ENCODE peak calls at places on chromosome 5, in four cellular contexts. A is dorsolateral prefrontal cortex, X is mucosa of descending colon, D is epithelial cell of esophagus. Y is an unnamed sample.

GRCh38 chr5:40386293-40386692 is 293.4 kb upstream of the PTGER4 start:
- DNase-seq in A (no peak), X (no peak), D (no peak), Y (peak)

GRCh38 chr5:87231037-87231808 is 36.5 kb upstream of the RASA1 start:
- DNase-seq in A (no peak), X (no peak), D (no peak), Y (peak)

GRCh38 chr5:37889612-37890317 is 49.9 kb upstream of the GDNF start:
- DNase-seq in A (no peak), X (no peak), D (peak), Y (peak)

GRCh38 chr5:157718529-157718928 is 12.7 kb upstream of the THG1L start:
- DNase-seq in A (peak), X (peak), D (peak), Y (peak)

GRCh38 chr5:173890195-173890951 is 2.2 kb downstream of the CPEB4 start:
- DNase-seq in A (peak), X (peak), D (peak), Y (peak)

GRCh38 chr5:105638437-105638836 is 2032.3 kb downstream of the EFNA5 start:
- DNase-seq in A (no peak), X (no peak), D (no peak), Y (no peak)

GRCh38 chr5:74839228-74839627 is 27.0 kb downstream of the FAM169A start:
- DNase-seq in A (no peak), X (no peak), D (no peak), Y (no peak)

GRCh38 chr5:8756498-8757084 is 789.3 kb downstream of the SEMA5A start:
- DNase-seq in A (no peak), X (no peak), D (peak), Y (peak)

GRCh38 chr5:7426284-7426683 is 30.3 kb downstream of the ADCY2 start:
- DNase-seq in A (no peak), X (no peak), D (no peak), Y (no peak)

GRCh38 chr5:146667633-146668032 is 151.6 kb upstream of the GPR151 start:
- DNase-seq in A (peak), X (no peak), D (peak), Y (peak)

GRCh38 chr5:149414405-149415244 is 35.5 kb upstream of the IL17B start:
- DNase-seq in A (no peak), X (no peak), D (no peak), Y (peak)

GRCh38 chr5:132808448-132808847 is 4.7 kb upstream of the SOWAHA start:
- DNase-seq in A (no peak), X (no peak), D (peak), Y (no peak)

GRCh38 chr5:55445817-55446216 is 88.9 kb downstream of the PLPP1 start:
- DNase-seq in A (no peak), X (no peak), D (no peak), Y (no peak)

GRCh38 chr5:150498971-150499370 is 9.0 kb upstream of the NDST1 start:
- DNase-seq in A (no peak), X (no peak), D (no peak), Y (no peak)

GRCh38 chr5:574906-575305 is 37.2 kb upstream of the CEP72 start:
- DNase-seq in A (no peak), X (no peak), D (no peak), Y (no peak)

GRCh38 chr5:159851053-159851452 is 65.2 kb upstream of the ADRA1B start:
- DNase-seq in A (no peak), X (no peak), D (peak), Y (no peak)

GRCh38 chr5:79536193-79536906 is 22.4 kb upstream of the HOMER1 start:
- DNase-seq in A (no peak), X (no peak), D (no peak), Y (no peak)

GRCh38 chr5:61290815-61291214 is 41.2 kb upstream of the ZSWIM6 start:
- DNase-seq in A (no peak), X (peak), D (peak), Y (no peak)

GRCh38 chr5:61292130-61292672 is 39.9 kb upstream of the ZSWIM6 start:
- DNase-seq in A (no peak), X (no peak), D (no peak), Y (no peak)

GRCh38 chr5:61286446-61287132 is 45.5 kb upstream of the ZSWIM6 start:
- DNase-seq in A (no peak), X (no peak), D (peak), Y (no peak)

GRCh38 chr5:61289669-61290363 is 42.2 kb upstream of the ZSWIM6 start:
- DNase-seq in A (no peak), X (no peak), D (no peak), Y (no peak)

DNA sequence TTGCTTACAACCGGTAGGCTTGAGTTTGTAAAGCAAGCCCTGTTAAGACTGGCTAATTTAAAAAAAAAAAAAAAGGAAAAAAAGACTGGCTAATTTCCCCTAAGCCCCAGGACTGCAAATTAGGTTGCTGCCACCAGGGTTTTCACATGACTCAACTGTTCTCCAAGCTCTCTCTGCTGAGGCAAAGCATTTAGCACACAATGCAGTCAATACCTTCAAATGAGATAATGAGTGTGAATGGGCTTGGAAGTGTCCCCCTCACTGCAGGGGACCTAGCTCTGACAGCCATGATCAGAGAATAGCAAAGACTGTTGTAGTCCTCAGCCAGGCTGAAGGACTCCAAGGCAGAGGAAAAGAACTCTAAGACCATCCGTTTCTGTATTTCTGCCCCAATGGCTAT is 42.8 kb upstream of the ZSWIM6 start:
- DNase-seq in A (no peak), X (no peak), D (no peak), Y (no peak)
- TF ChIP-seq CTCF in A (no peak), X (no peak), D (peak), Y (peak)

GRCh38 chr5:142426676-142427364 is 102.0 kb upstream of the SPRY4 start:
- DNase-seq in A (no peak), X (no peak), D (no peak), Y (peak)

GRCh38 chr5:142428773-142429473 is 104.1 kb upstream of the SPRY4 start:
- DNase-seq in A (no peak), X (no peak), D (no peak), Y (no peak)

GRCh38 chr5:142426129-142426641 is 101.4 kb upstream of the SPRY4 start:
- DNase-seq in A (peak), X (no peak), D (no peak), Y (peak)

GRCh38 chr5:142428036-142428772 is 103.4 kb upstream of the SPRY4 start:
- DNase-seq in A (no peak), X (no peak), D (no peak), Y (no peak)

DNA sequence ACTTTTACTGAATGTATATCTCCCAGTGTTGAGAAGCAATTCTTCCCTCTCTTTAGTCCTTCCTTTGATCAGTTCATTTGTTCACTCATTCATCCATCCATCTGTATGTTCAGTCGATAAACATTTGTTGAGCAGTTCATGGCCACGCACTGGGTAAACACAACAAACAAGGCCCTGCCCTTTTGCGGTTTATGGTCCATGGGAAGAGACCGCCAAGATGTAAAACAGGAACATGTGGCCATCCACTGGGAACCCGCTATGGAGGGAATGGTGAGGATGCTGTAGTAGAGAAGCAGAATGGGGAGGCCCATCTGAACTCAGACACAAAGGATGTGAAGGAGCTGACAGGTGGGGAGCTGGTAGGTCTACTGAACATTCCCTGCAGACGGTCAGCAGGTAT is 102.7 kb upstream of the SPRY4 start:
- DNase-seq in A (no peak), X (no peak), D (no peak), Y (no peak)
- H3K4me3 ChIP-seq in A (no peak), X (no peak), D (no peak), Y (no peak)

GRCh38 chr5:140044041-140044440 is 942 bp upstream of the NRG2 start:
- DNase-seq in A (no peak), X (no peak), D (no peak), Y (no peak)

GRCh38 chr5:140043508-140043872 is 391 bp upstream of the NRG2 start:
- DNase-seq in A (peak), X (no peak), D (no peak), Y (no peak)

GRCh38 chr5:140041099-140041491 is 2.0 kb downstream of the NRG2 start:
- DNase-seq in A (no peak), X (no peak), D (no peak), Y (no peak)

GRCh38 chr5:140041492-140042421 is 1.3 kb downstream of the NRG2 start:
- DNase-seq in A (peak), X (peak), D (peak), Y (peak)

GRCh38 chr5:140042551-140043507 is at the start of gene NRG2:
- DNase-seq in A (peak), X (peak), D (peak), Y (peak)
- TF ChIP-seq CTCF in A (peak), X (no peak), D (no peak), Y (peak)

GRCh38 chr5:116814656-116815055 is 240.0 kb upstream of the SEMA6A start:
- DNase-seq in A (peak), X (no peak), D (no peak), Y (no peak)

GRCh38 chr5:116810937-116811336 is 236.3 kb upstream of the SEMA6A start:
- DNase-seq in A (no peak), X (no peak), D (no peak), Y (no peak)

GRCh38 chr5:116813906-116814305 is 239.3 kb upstream of the SEMA6A start:
- DNase-seq in A (no peak), X (no peak), D (no peak), Y (no peak)

DNA sequence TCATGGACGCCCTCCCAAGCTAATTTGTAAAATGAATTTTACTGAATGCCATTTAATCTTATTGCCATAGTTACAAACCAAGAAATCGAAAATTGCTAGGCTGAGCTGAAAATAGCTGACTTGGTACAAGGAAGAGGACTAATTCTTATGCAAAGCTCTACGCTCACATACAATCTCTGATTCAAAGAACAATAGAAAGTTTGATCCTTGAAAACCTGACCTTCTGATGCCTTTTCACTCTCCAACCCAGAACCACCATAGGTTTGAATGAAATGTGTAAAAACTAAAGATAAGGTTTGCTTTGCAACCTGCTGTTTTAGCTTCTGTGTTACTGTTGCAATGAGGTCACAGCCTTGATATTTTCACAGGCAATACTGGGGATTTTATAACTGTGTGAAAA is 240.5 kb upstream of the SEMA6A start:
- DNase-seq in A (no peak), X (no peak), D (no peak), Y (no peak)
- H3K4me3 ChIP-seq in A (no peak), X (no peak), D (no peak), Y (no peak)

DNA sequence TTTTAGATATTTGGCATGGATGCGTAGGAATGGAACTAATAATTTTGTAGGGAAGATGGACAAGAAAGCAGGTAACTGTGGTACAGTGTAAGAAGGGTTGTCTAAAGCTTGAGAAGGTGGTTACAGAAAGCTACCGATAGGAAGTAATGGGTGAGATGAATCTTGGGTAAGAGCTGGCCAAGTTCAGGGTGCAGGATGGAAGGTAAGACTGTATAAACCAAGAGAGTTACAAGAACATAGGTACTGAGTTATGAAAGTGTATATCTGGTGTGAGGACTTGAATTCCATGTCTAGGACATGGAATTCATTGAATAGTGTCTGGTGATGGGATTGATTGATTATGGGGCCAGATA is 1.4 kb downstream of the MCCC2 start:
- DNase-seq in A (no peak), X (no peak), D (no peak), Y (no peak)
- TF ChIP-seq CTCF in A (no peak), X (no peak), D (no peak), Y (no peak)

DNA sequence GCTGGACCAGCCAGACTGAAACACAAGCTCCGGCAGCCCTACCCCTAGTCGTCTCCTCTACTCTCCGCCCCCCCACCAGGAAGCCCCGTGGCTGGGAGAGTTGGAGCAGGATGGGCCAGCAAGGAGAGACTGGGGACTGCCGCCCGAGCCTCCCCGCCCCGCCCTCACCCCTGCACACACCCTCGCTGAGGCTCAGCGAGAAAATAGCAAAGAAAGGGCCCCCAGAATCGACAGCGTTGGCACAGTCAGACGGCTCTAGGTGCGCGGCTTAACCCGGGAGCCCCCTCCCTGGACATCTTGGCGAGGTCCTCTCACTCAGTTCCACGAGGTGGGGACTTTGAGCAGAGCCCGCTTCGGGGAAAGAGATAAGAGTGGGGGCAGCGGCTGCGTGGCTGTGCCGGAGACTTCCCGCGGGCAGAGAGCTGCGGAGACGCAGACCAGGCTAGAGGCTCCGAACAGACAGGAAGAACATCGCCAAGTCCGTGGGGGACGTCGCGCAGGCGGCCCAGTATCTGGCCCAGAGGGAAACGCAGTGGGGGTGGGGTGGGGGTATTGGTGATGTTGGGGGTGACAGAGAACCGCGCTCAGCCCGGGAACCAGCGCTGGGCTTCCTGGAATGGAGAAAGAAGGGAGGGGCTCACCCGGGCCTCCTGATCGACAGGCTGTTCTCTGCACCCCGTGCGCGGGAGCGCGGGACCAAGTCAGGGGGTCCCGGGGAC is 995 bp downstream of the TRIM7 start:
- DNase-seq in A (no peak), X (peak), D (peak), Y (no peak)
- H3K4me3 ChIP-seq in A (peak), X (peak), D (peak), Y (peak)

GRCh38 chr5:91645347-91645746 is 262.2 kb upstream of the ARRDC3 start:
- DNase-seq in A (no peak), X (no peak), D (no peak), Y (no peak)

GRCh38 chr5:91642592-91642991 is 259.5 kb upstream of the ARRDC3 start:
- DNase-seq in A (no peak), X (no peak), D (no peak), Y (no peak)

GRCh38 chr5:91639744-91640143 is 256.6 kb upstream of the ARRDC3 start:
- DNase-seq in A (no peak), X (no peak), D (no peak), Y (no peak)

GRCh38 chr5:91643796-91644195 is 260.7 kb upstream of the ARRDC3 start:
- DNase-seq in A (no peak), X (no peak), D (no peak), Y (peak)

GRCh38 chr5:91641730-91642350 is 258.7 kb upstream of the ARRDC3 start:
- DNase-seq in A (no peak), X (no peak), D (peak), Y (peak)
- TF ChIP-seq CTCF in A (peak), X (no peak), D (peak), Y (peak)

GRCh38 chr5:180133971-180134508 is 62.5 kb upstream of the RNF130 start:
- DNase-seq in A (no peak), X (no peak), D (no peak), Y (no peak)
- H3K4me3 ChIP-seq in A (no peak), X (no peak), D (no peak), Y (no peak)

GRCh38 chr5:111945535-111945934 is 188.5 kb upstream of the NREP start:
- DNase-seq in A (no peak), X (no peak), D (no peak), Y (peak)

GRCh38 chr5:111948078-111948477 is 191.1 kb upstream of the NREP start:
- DNase-seq in A (no peak), X (no peak), D (no peak), Y (no peak)

GRCh38 chr5:111942214-111942613 is 185.2 kb upstream of the NREP start:
- DNase-seq in A (no peak), X (no peak), D (no peak), Y (no peak)

GRCh38 chr5:111946556-111946955 is 189.6 kb upstream of the NREP start:
- DNase-seq in A (no peak), X (no peak), D (no peak), Y (no peak)

DNA sequence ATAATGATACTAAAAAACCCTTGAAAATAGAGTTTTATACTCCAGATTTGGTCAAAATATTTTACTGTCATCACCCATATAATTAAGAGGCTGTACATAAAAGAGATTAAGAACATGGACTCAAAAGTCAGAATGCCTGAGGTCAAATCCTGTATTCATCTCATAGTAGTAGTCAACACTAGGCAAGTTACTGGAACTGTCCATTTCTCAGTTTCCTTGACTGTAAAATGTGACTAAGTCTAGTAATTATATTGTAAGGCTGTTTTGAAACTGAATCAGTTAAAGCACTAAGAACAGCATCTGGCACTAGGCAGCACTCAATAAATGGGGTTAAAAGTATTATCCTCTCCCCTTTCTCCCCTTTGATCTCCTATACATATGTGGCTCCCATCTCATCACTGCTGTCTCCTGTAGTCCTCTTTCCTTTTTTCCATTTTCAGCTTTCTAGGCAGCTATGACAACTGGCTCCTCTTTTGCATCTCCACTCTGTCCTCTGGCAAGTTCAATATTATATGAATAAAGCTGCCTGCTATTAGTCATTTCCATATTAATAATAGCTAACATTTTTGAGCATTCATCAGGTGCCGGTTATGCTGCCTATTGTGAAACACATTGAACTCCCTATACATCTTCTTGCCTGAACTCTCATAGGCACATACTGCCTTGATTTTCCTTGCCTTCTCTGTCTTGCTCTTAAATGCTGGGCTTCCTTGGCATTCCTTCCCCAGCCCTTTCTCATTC is 185.8 kb upstream of the NREP start:
- DNase-seq in A (no peak), X (no peak), D (peak), Y (peak)
- TF ChIP-seq CTCF in A (no peak), X (no peak), D (no peak), Y (no peak)

GRCh38 chr5:127639804-127640203 is 9.1 kb upstream of the CTXN3 start:
- DNase-seq in A (no peak), X (no peak), D (no peak), Y (no peak)
- H3K4me3 ChIP-seq in A (no peak), X (no peak), D (no peak), Y (no peak)

Y was measured in choroid plexus epithelial cell.